ENCODE peak calls at places on chromosomes 3 and 15, in seven cellular contexts. G is D341Med, X is psoas muscle, M is IMR-90, L is non-pigmented ciliary epithelial cell, C is C1 segment of cervical spinal cord, S is GM23338. Y is an unnamed sample.

GRCh38 chr3:166199491-166199890 is 362.3 kb upstream of the BCHE start:
- DNase-seq in G (no peak), X (no peak), M (no peak), L (no peak), C (no peak), S (no peak), Y (no peak)

GRCh38 chr3:156448300-156448699 is 106.6 kb downstream of the SSR3 start:
- DNase-seq in G (peak), X (no peak), M (peak), L (no peak), C (no peak), S (peak), Y (no peak)

GRCh38 chr3:115885621-115886020 is 262.3 kb downstream of the GAP43 start:
- DNase-seq in G (no peak), X (no peak), M (peak), L (no peak), C (no peak), S (peak), Y (no peak)

GRCh38 chr15:84817461-84818081 is 415 bp downstream of the ALPK3 start:
- DNase-seq in G (no peak), X (no peak), M (no peak), L (no peak), C (no peak), S (peak), Y (no peak)

GRCh38 chr15:90268415-90268814 is 2.9 kb downstream of the NGRN start:
- DNase-seq in G (no peak), X (no peak), M (no peak), L (no peak), C (no peak), S (peak), Y (no peak)

GRCh38 chr3:13158441-13158840 is 85.2 kb upstream of the IQSEC1 start:
- DNase-seq in G (no peak), X (no peak), M (no peak), L (no peak), C (no peak), S (no peak), Y (no peak)

GRCh38 chr15:70100495-70101331 is 3.0 kb upstream of the TLE3 start:
- DNase-seq in G (no peak), X (peak), M (peak), L (no peak), C (no peak), S (peak), Y (no peak)

GRCh38 chr15:90184119-90184785 is 16.9 kb upstream of the SEMA4B start:
- DNase-seq in G (no peak), X (peak), M (no peak), L (no peak), C (no peak), S (peak), Y (peak)

GRCh38 chr15:65400760-65401606 is 21.8 kb downstream of the IGDCC4 start:
- DNase-seq in G (peak), X (peak), M (peak), L (no peak), C (no peak), S (peak), Y (no peak)

GRCh38 chr3:48418651-48419050 is 11.2 kb downstream of the PLXNB1 start:
- DNase-seq in G (no peak), X (no peak), M (no peak), L (no peak), C (no peak), S (no peak), Y (no peak)

GRCh38 chr3:143571548-143571947 is 276.7 kb downstream of the SLC9A9 start:
- DNase-seq in G (no peak), X (no peak), M (no peak), L (no peak), C (no peak), S (no peak), Y (no peak)

GRCh38 chr3:16801223-16801622 is 83.5 kb upstream of the PLCL2 start:
- DNase-seq in G (no peak), X (no peak), M (no peak), L (no peak), C (no peak), S (no peak), Y (no peak)

GRCh38 chr15:101492752-101493692 is 3.5 kb upstream of the PCSK6 start:
- DNase-seq in G (no peak), X (no peak), M (no peak), L (no peak), C (no peak), S (no peak), Y (no peak)

GRCh38 chr3:63582943-63583500 is 69.5 kb upstream of the SNTN start:
- DNase-seq in G (no peak), X (no peak), M (no peak), L (no peak), C (no peak), S (no peak), Y (no peak)

GRCh38 chr3:65401359-65401810 is 637.3 kb downstream of the MAGI1 start:
- DNase-seq in G (no peak), X (no peak), M (no peak), L (no peak), C (no peak), S (peak), Y (no peak)

GRCh38 chr15:62453979-62454378 is 288.9 kb upstream of the C2CD4B start:
- DNase-seq in G (no peak), X (no peak), M (peak), L (no peak), C (no peak), S (no peak), Y (no peak)

GRCh38 chr15:75864213-75865059 is 21.2 kb downstream of the UBE2Q2 start:
- DNase-seq in G (no peak), X (no peak), M (peak), L (no peak), C (no peak), S (no peak), Y (no peak)

Y was measured in occipital lobe.